ENCODE peak calls at places on chromosomes 4 and X, in eight cellular contexts. One of them, this sample, is unnamed.

GRCh38 chr4:128830906-128831525 is 21.5 kb downstream of the JADE1 start:
- DNase-seq in A549: no peak
- DNase-seq in IMR-90: no peak
- DNase-seq in suprapubic skin: no peak
- DNase-seq in GM12891: no peak
- DNase-seq in lower leg skin: no peak
- DNase-seq in HepG2: no peak
- DNase-seq in HCT116: no peak
- DNase-seq in this sample: no peak

GRCh38 chr4:183996868-183997267 is 91.8 kb downstream of the STOX2 start:
- DNase-seq in A549: no peak
- DNase-seq in IMR-90: peak; percentile 90
- DNase-seq in suprapubic skin: no peak
- DNase-seq in GM12891: no peak
- DNase-seq in lower leg skin: no peak
- DNase-seq in HepG2: no peak
- DNase-seq in HCT116: no peak
- DNase-seq in this sample: no peak

GRCh38 chrX:39759526-39760224 is 338.1 kb downstream of the BCOR start:
- DNase-seq in A549: peak; percentile 45
- DNase-seq in IMR-90: peak; percentile 78
- DNase-seq in suprapubic skin: no peak
- DNase-seq in GM12891: no peak
- DNase-seq in lower leg skin: no peak
- DNase-seq in HepG2: no peak
- DNase-seq in HCT116: no peak
- DNase-seq in this sample: peak; percentile 58

GRCh38 chrX:40938418-40938817 is 146.8 kb upstream of the USP9X start:
- DNase-seq in A549: no peak
- DNase-seq in IMR-90: peak; percentile 46
- DNase-seq in suprapubic skin: no peak
- DNase-seq in GM12891: no peak
- DNase-seq in lower leg skin: no peak
- DNase-seq in HepG2: no peak
- DNase-seq in HCT116: no peak
- DNase-seq in this sample: no peak

GRCh38 chr4:25760518-25761157 is 102.2 kb downstream of the SEL1L3 start:
- DNase-seq in A549: no peak
- DNase-seq in IMR-90: peak; percentile 49
- DNase-seq in suprapubic skin: no peak
- DNase-seq in GM12891: no peak
- DNase-seq in lower leg skin: no peak
- DNase-seq in HepG2: no peak
- DNase-seq in HCT116: no peak
- DNase-seq in this sample: no peak

GRCh38 chr4:110396963-110397362 is 79.0 kb upstream of the ENPEP start:
- DNase-seq in A549: no peak
- DNase-seq in IMR-90: no peak
- DNase-seq in suprapubic skin: no peak
- DNase-seq in GM12891: no peak
- DNase-seq in lower leg skin: no peak
- DNase-seq in HepG2: no peak
- DNase-seq in HCT116: no peak
- DNase-seq in this sample: no peak

GRCh38 chr4:139223682-139224317 is 46.8 kb upstream of the ELF2 start:
- DNase-seq in A549: no peak
- DNase-seq in IMR-90: peak; percentile 76
- DNase-seq in suprapubic skin: no peak
- DNase-seq in GM12891: no peak
- DNase-seq in lower leg skin: no peak
- DNase-seq in HepG2: no peak
- DNase-seq in HCT116: no peak
- DNase-seq in this sample: no peak

GRCh38 chr4:76377922-76378321 is 43.0 kb downstream of the CCDC158 start:
- DNase-seq in A549: peak; percentile 15
- DNase-seq in IMR-90: peak; percentile 61
- DNase-seq in suprapubic skin: no peak
- DNase-seq in GM12891: no peak
- DNase-seq in lower leg skin: no peak
- DNase-seq in HepG2: peak; percentile 44
- DNase-seq in HCT116: peak; percentile 39
- DNase-seq in this sample: no peak

GRCh38 chrX:101359966-101360365 is 11.4 kb upstream of the TIMM8A start:
- DNase-seq in A549: no peak
- DNase-seq in IMR-90: peak; percentile 52
- DNase-seq in suprapubic skin: no peak
- DNase-seq in GM12891: no peak
- DNase-seq in lower leg skin: no peak
- DNase-seq in HepG2: no peak
- DNase-seq in HCT116: no peak
- DNase-seq in this sample: no peak

GRCh38 chr4:145936142-145937020 is 2.2 kb downstream of the ZNF827 start:
- DNase-seq in A549: no peak
- DNase-seq in IMR-90: peak; percentile 73
- DNase-seq in suprapubic skin: peak; percentile 84
- DNase-seq in GM12891: peak; percentile 60
- DNase-seq in lower leg skin: peak; percentile 90
- DNase-seq in HepG2: peak; percentile 40
- DNase-seq in HCT116: no peak
- DNase-seq in this sample: peak; percentile 76

GRCh38 chr4:8099981-8100464 is 58.6 kb downstream of the ABLIM2 start:
- DNase-seq in A549: no peak
- DNase-seq in IMR-90: no peak
- DNase-seq in suprapubic skin: no peak
- DNase-seq in GM12891: no peak
- DNase-seq in lower leg skin: no peak
- DNase-seq in HepG2: no peak
- DNase-seq in HCT116: no peak
- DNase-seq in this sample: no peak

GRCh38 chr4:175277816-175278215 is 359.7 kb downstream of the ADAM29 start:
- DNase-seq in A549: no peak
- DNase-seq in IMR-90: no peak
- DNase-seq in suprapubic skin: no peak
- DNase-seq in GM12891: no peak
- DNase-seq in lower leg skin: no peak
- DNase-seq in HepG2: no peak
- DNase-seq in HCT116: no peak
- DNase-seq in this sample: no peak

GRCh38 chr4:149164282-149164681 is 651.4 kb downstream of the IQCM start:
- DNase-seq in A549: no peak
- DNase-seq in IMR-90: peak; percentile 92
- DNase-seq in suprapubic skin: no peak
- DNase-seq in GM12891: no peak
- DNase-seq in lower leg skin: no peak
- DNase-seq in HepG2: no peak
- DNase-seq in HCT116: no peak
- DNase-seq in this sample: no peak

GRCh38 chr4:38565271-38566199 is 98.5 kb upstream of the KLF3 start:
- DNase-seq in A549: no peak
- DNase-seq in IMR-90: peak; percentile 82
- DNase-seq in suprapubic skin: no peak
- DNase-seq in GM12891: no peak
- DNase-seq in lower leg skin: no peak
- DNase-seq in HepG2: no peak
- DNase-seq in HCT116: no peak
- DNase-seq in this sample: no peak

GRCh38 chr4:112604590-112604989 is 32.1 kb downstream of the ZGRF1 start:
- DNase-seq in A549: peak; percentile 48
- DNase-seq in IMR-90: peak; percentile 65
- DNase-seq in suprapubic skin: no peak
- DNase-seq in GM12891: no peak
- DNase-seq in lower leg skin: no peak
- DNase-seq in HepG2: peak; percentile 39
- DNase-seq in HCT116: peak; percentile 18
- DNase-seq in this sample: no peak

GRCh38 chr4:17094811-17095210 is 196.4 kb upstream of the LDB2 start:
- DNase-seq in A549: no peak
- DNase-seq in IMR-90: peak; percentile 26
- DNase-seq in suprapubic skin: no peak
- DNase-seq in GM12891: no peak
- DNase-seq in lower leg skin: no peak
- DNase-seq in HepG2: no peak
- DNase-seq in HCT116: no peak
- DNase-seq in this sample: no peak

GRCh38 chrX:13046035-13046851 is 1.8 kb upstream of the FAM9C start:
- DNase-seq in A549: no peak
- DNase-seq in IMR-90: no peak
- DNase-seq in suprapubic skin: no peak
- DNase-seq in GM12891: no peak
- DNase-seq in lower leg skin: no peak
- DNase-seq in HepG2: no peak
- DNase-seq in HCT116: no peak
- DNase-seq in this sample: no peak

GRCh38 chr4:120718979-120719566 is 203.5 kb downstream of the PRDM5 start:
- DNase-seq in A549: no peak
- DNase-seq in IMR-90: peak; percentile 49
- DNase-seq in suprapubic skin: no peak
- DNase-seq in GM12891: no peak
- DNase-seq in lower leg skin: no peak
- DNase-seq in HepG2: peak; percentile 3
- DNase-seq in HCT116: peak; percentile 16
- DNase-seq in this sample: peak; percentile 34

GRCh38 chr4:121823505-121824170 is at the start of gene CCNA2:
- DNase-seq in A549: peak; percentile 82
- DNase-seq in IMR-90: peak; percentile 96
- DNase-seq in suprapubic skin: peak; percentile 98
- DNase-seq in GM12891: peak; percentile 76
- DNase-seq in lower leg skin: peak; percentile 99
- DNase-seq in HepG2: peak; percentile 95
- DNase-seq in HCT116: peak; percentile 97
- DNase-seq in this sample: peak; percentile 96
- TF ChIP-seq POLR2A in A549: no peak
- TF ChIP-seq POLR2A in IMR-90: peak; percentile 46
- TF ChIP-seq POLR2A in suprapubic skin: no peak
- TF ChIP-seq POLR2A in GM12891: peak; percentile 81
- TF ChIP-seq POLR2A in lower leg skin: no peak
- TF ChIP-seq POLR2A in HepG2: peak; percentile 81
- TF ChIP-seq POLR2A in HCT116: peak; percentile 41
- TF ChIP-seq POLR2A in this sample: no peak

DNA sequence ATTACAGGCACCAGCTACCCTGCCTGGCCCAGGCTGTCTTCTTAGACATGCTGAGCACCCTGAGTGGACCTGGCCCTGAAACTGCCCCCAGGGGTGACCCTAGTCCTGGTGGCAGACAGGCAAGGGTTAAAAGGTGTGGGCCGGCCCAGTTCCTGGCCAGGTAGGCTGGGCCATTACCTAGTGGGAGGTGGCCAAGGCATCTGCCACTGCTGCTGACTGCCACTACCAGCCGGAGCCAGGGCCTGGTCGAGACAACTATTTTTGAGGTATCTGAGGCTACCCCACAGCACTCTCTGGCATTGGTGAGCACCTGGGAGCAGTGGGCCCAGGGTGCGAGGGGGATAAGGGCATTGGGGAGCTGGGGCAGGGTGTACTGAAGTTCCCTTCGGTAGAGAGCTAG is at the start of gene CCDC120:
- DNase-seq in A549: no peak
- DNase-seq in IMR-90: no peak
- DNase-seq in suprapubic skin: no peak
- DNase-seq in GM12891: no peak
- DNase-seq in lower leg skin: no peak
- DNase-seq in HepG2: no peak
- DNase-seq in HCT116: no peak
- DNase-seq in this sample: no peak
- TF ChIP-seq POLR2A in A549: no peak
- TF ChIP-seq POLR2A in IMR-90: no peak
- TF ChIP-seq POLR2A in suprapubic skin: no peak
- TF ChIP-seq POLR2A in GM12891: no peak
- TF ChIP-seq POLR2A in lower leg skin: no peak
- TF ChIP-seq POLR2A in HepG2: no peak
- TF ChIP-seq POLR2A in HCT116: no peak
- TF ChIP-seq POLR2A in this sample: no peak

DNA sequence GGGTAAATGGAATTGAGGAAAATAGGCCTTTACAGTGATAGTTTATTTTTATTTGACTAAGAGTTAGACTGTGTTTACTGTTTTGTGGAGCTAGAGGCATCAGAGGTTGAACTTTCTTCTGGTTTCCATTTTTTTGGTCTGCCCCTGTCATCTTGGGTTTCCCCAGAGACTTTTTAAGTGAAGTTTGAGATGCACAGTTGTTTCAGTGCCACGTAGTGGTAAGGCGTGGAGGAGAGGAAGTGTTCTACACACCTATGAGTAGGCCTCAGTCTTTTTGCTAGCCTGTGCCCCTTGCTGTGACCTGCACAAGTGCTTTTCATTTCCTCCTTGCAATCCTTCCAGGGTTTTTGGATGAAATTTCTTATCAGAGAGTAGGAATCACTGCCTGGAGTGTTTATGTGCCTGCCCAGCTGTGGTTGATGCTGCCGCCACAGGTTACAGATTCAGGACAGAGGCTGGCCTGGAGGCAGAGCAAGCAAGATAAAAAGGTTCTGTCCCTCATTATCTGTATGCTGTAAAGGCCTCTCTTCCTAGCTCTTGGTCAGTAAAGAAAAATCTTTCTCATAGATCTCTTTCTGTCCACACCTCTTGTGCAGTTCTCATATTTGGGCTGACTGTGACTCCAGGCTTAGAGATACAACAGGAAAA is 12.5 kb upstream of the HSFX4 start:
- DNase-seq in A549: no peak
- DNase-seq in IMR-90: peak; percentile 1
- DNase-seq in suprapubic skin: no peak
- DNase-seq in GM12891: no peak
- DNase-seq in lower leg skin: no peak
- DNase-seq in HepG2: no peak
- DNase-seq in HCT116: no peak
- DNase-seq in this sample: no peak
- TF ChIP-seq POLR2A in A549: no peak
- TF ChIP-seq POLR2A in IMR-90: no peak
- TF ChIP-seq POLR2A in suprapubic skin: no peak
- TF ChIP-seq POLR2A in GM12891: no peak
- TF ChIP-seq POLR2A in lower leg skin: no peak
- TF ChIP-seq POLR2A in HepG2: no peak
- TF ChIP-seq POLR2A in HCT116: no peak
- TF ChIP-seq POLR2A in this sample: no peak

GRCh38 chrX:56994375-56995270 is 718 bp downstream of the SPIN3 start:
- DNase-seq in A549: no peak
- DNase-seq in IMR-90: peak; percentile 13
- DNase-seq in suprapubic skin: no peak
- DNase-seq in GM12891: no peak
- DNase-seq in lower leg skin: no peak
- DNase-seq in HepG2: no peak
- DNase-seq in HCT116: no peak
- DNase-seq in this sample: peak; percentile 36

DNA sequence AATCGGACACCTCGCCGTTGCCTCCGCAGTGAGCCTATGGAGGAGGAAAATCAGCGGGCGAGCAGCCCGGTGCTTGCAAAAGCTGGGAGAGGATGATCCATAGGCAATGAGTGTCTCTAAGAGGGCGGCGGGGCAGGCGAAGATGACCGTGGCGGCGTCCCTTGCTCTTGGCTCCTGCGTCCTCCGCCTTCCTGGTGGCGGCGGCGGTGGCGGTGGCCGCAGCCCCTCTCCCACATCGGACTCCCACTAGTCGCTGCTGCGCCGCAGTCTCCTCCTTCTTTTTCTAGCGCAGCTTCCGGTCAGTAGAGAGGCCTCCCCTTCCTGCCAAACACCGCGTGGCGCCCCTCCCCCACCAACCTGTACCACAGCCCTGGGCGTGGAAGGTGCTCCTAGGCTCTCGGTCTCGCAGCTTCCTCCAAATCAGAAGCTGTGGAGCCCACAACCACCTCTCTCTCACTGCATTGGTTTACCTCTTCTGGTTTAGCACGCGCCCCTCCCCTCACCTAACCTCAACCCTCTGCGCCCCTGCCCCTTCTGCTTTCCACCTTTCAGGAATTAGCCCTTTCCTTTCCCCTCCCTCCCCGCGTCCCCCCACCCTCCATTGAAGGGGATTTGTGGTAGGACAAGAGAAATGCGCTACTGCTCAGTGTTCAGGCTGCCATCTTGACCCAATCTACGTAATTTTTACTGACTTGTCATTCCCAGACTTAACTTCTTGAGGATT is at the start of gene SPIN3:
- DNase-seq in A549: peak; percentile 70
- DNase-seq in IMR-90: peak; percentile 59
- DNase-seq in suprapubic skin: peak; percentile 77
- DNase-seq in GM12891: peak; percentile 46
- DNase-seq in lower leg skin: peak; percentile 93
- DNase-seq in HepG2: peak; percentile 87
- DNase-seq in HCT116: peak; percentile 73
- DNase-seq in this sample: peak; percentile 81
- TF ChIP-seq POLR2A in A549: peak; percentile 93
- TF ChIP-seq POLR2A in IMR-90: no peak
- TF ChIP-seq POLR2A in suprapubic skin: no peak
- TF ChIP-seq POLR2A in GM12891: peak; percentile 50
- TF ChIP-seq POLR2A in lower leg skin: no peak
- TF ChIP-seq POLR2A in HepG2: peak; percentile 80
- TF ChIP-seq POLR2A in HCT116: peak; percentile 61
- TF ChIP-seq POLR2A in this sample: peak; percentile 13